ENCODE peak calls at places on chromosomes 4 and X, in six cellular contexts. One of them, this sample, is unnamed.
A peak's percentile ranks its signal among the peaks of the same experiment; 100 is the strongest.

GRCh38 chr4:121696140-121696640 is 590 bp downstream of the ANXA5 start:
- DNase-seq in astrocyte: peak; percentile 79
- DNase-seq in nephron progenitor cell: peak; percentile 45
- DNase-seq in body of pancreas: peak; percentile 75
- DNase-seq in fibroblast of pulmonary artery: peak; percentile 87
- DNase-seq in GM13976: peak; percentile 33
- DNase-seq in this sample: no peak

GRCh38 chr4:20433101-20433705 is 181.5 kb downstream of the SLIT2 start:
- DNase-seq in fibroblast of pulmonary artery: no peak
- DNase-seq in body of pancreas: no peak
- DNase-seq in nephron progenitor cell: no peak
- DNase-seq in GM13976: no peak
- DNase-seq in astrocyte: no peak
- DNase-seq in this sample: no peak

GRCh38 chr4:1578968-1579833 is 104.9 kb downstream of the FAM53A start:
- DNase-seq in nephron progenitor cell: peak; percentile 80
- DNase-seq in fibroblast of pulmonary artery: peak; percentile 77
- DNase-seq in body of pancreas: peak; percentile 66
- DNase-seq in GM13976: peak; percentile 86
- DNase-seq in astrocyte: peak; percentile 23
- DNase-seq in this sample: peak; percentile 91

GRCh38 chr4:139913398-139913990 is 240.5 kb downstream of the MAML3 start:
- DNase-seq in nephron progenitor cell: no peak
- DNase-seq in GM13976: no peak
- DNase-seq in body of pancreas: peak; percentile 27
- DNase-seq in fibroblast of pulmonary artery: peak; percentile 69
- DNase-seq in astrocyte: peak; percentile 36
- DNase-seq in this sample: no peak

GRCh38 chr4:19473569-19473968 is 778.1 kb upstream of the SLIT2 start:
- DNase-seq in astrocyte: no peak
- DNase-seq in fibroblast of pulmonary artery: peak; percentile 33
- DNase-seq in body of pancreas: no peak
- DNase-seq in GM13976: no peak
- DNase-seq in nephron progenitor cell: no peak
- DNase-seq in this sample: no peak

GRCh38 chr4:164790249-164790648 is 36.3 kb downstream of the SMIM31 start:
- DNase-seq in astrocyte: no peak
- DNase-seq in nephron progenitor cell: no peak
- DNase-seq in fibroblast of pulmonary artery: no peak
- DNase-seq in GM13976: no peak
- DNase-seq in body of pancreas: no peak
- DNase-seq in this sample: no peak

GRCh38 chrX:136691028-136691809 is 43.3 kb downstream of the CD40LG start:
- DNase-seq in body of pancreas: no peak
- DNase-seq in fibroblast of pulmonary artery: no peak
- DNase-seq in nephron progenitor cell: no peak
- DNase-seq in GM13976: no peak
- DNase-seq in astrocyte: peak; percentile 45
- DNase-seq in this sample: no peak

GRCh38 chr4:39712819-39713607 is 15.1 kb downstream of the UBE2K start:
- DNase-seq in fibroblast of pulmonary artery: no peak
- DNase-seq in body of pancreas: no peak
- DNase-seq in nephron progenitor cell: no peak
- DNase-seq in GM13976: no peak
- DNase-seq in astrocyte: no peak
- DNase-seq in this sample: no peak

GRCh38 chr4:22607382-22607781 is 85.4 kb upstream of the GBA3 start:
- DNase-seq in GM13976: no peak
- DNase-seq in astrocyte: peak; percentile 18
- DNase-seq in body of pancreas: peak; percentile 73
- DNase-seq in fibroblast of pulmonary artery: peak; percentile 47
- DNase-seq in nephron progenitor cell: peak; percentile 28
- DNase-seq in this sample: no peak

GRCh38 chrX:44344194-44344593 is 722 bp upstream of the EFHC2 start:
- DNase-seq in fibroblast of pulmonary artery: no peak
- DNase-seq in body of pancreas: no peak
- DNase-seq in astrocyte: no peak
- DNase-seq in GM13976: peak; percentile 13
- DNase-seq in nephron progenitor cell: no peak
- DNase-seq in this sample: no peak

GRCh38 chr4:103934178-103934789 is 214.5 kb upstream of the TACR3 start:
- DNase-seq in body of pancreas: peak; percentile 34
- DNase-seq in astrocyte: peak; percentile 11
- DNase-seq in fibroblast of pulmonary artery: peak; percentile 61
- DNase-seq in GM13976: peak; percentile 63
- DNase-seq in nephron progenitor cell: peak; percentile 40
- DNase-seq in this sample: no peak

GRCh38 chr4:159577241-159577640 is 474.4 kb downstream of the RAPGEF2 start:
- DNase-seq in astrocyte: no peak
- DNase-seq in nephron progenitor cell: no peak
- DNase-seq in GM13976: no peak
- DNase-seq in fibroblast of pulmonary artery: no peak
- DNase-seq in body of pancreas: no peak
- DNase-seq in this sample: no peak

GRCh38 chr4:151484396-151485102 is 75.6 kb downstream of the FHIP1A start:
- DNase-seq in nephron progenitor cell: no peak
- DNase-seq in body of pancreas: no peak
- DNase-seq in astrocyte: peak; percentile 91
- DNase-seq in GM13976: no peak
- DNase-seq in fibroblast of pulmonary artery: peak; percentile 69
- DNase-seq in this sample: no peak

GRCh38 chr4:13980317-13980716 is 352.8 kb upstream of the BOD1L1 start:
- DNase-seq in nephron progenitor cell: no peak
- DNase-seq in astrocyte: peak; percentile 98
- DNase-seq in fibroblast of pulmonary artery: peak; percentile 71
- DNase-seq in GM13976: no peak
- DNase-seq in body of pancreas: no peak
- DNase-seq in this sample: no peak

GRCh38 chr4:142416121-142416520 is 430.0 kb downstream of the INPP4B start:
- DNase-seq in nephron progenitor cell: no peak
- DNase-seq in fibroblast of pulmonary artery: peak; percentile 64
- DNase-seq in GM13976: no peak
- DNase-seq in body of pancreas: no peak
- DNase-seq in astrocyte: peak; percentile 88
- DNase-seq in this sample: no peak

GRCh38 chr4:65033899-65034298 is 624.6 kb upstream of the TECRL start:
- DNase-seq in body of pancreas: no peak
- DNase-seq in GM13976: no peak
- DNase-seq in nephron progenitor cell: no peak
- DNase-seq in fibroblast of pulmonary artery: peak; percentile 18
- DNase-seq in astrocyte: peak; percentile 5
- DNase-seq in this sample: no peak

GRCh38 chrX:46929439-46930018 is 17.3 kb downstream of the JADE3 start:
- DNase-seq in nephron progenitor cell: no peak
- DNase-seq in body of pancreas: no peak
- DNase-seq in astrocyte: peak; percentile 46
- DNase-seq in GM13976: no peak
- DNase-seq in fibroblast of pulmonary artery: peak; percentile 29
- DNase-seq in this sample: no peak

GRCh38 chr4:6377626-6378492 is 94.6 kb downstream of the PPP2R2C start:
- DNase-seq in nephron progenitor cell: no peak
- DNase-seq in body of pancreas: no peak
- DNase-seq in fibroblast of pulmonary artery: no peak
- DNase-seq in GM13976: no peak
- DNase-seq in astrocyte: no peak
- DNase-seq in this sample: peak; percentile 73

GRCh38 chr4:184385705-184386141 is 88.6 kb downstream of the IRF2 start:
- DNase-seq in GM13976: no peak
- DNase-seq in astrocyte: no peak
- DNase-seq in nephron progenitor cell: no peak
- DNase-seq in fibroblast of pulmonary artery: peak; percentile 39
- DNase-seq in body of pancreas: no peak
- DNase-seq in this sample: no peak

GRCh38 chr4:159105761-159106243 is 2.9 kb downstream of the RAPGEF2 start:
- DNase-seq in body of pancreas: no peak
- DNase-seq in GM13976: peak; percentile 63
- DNase-seq in fibroblast of pulmonary artery: peak; percentile 43
- DNase-seq in astrocyte: peak; percentile 93
- DNase-seq in nephron progenitor cell: peak; percentile 1
- DNase-seq in this sample: no peak

GRCh38 chrX:45715787-45716186 is 515.1 kb upstream of the DIPK2B start:
- DNase-seq in astrocyte: peak; percentile 60
- DNase-seq in fibroblast of pulmonary artery: no peak
- DNase-seq in body of pancreas: no peak
- DNase-seq in GM13976: no peak
- DNase-seq in nephron progenitor cell: no peak
- DNase-seq in this sample: no peak

GRCh38 chr4:111991163-111991562 is 154.1 kb upstream of the FAM241A start:
- DNase-seq in astrocyte: no peak
- DNase-seq in GM13976: peak; percentile 17
- DNase-seq in nephron progenitor cell: no peak
- DNase-seq in fibroblast of pulmonary artery: no peak
- DNase-seq in body of pancreas: no peak
- DNase-seq in this sample: no peak

GRCh38 chr4:11628093-11628725 is 199.5 kb upstream of the HS3ST1 start:
- DNase-seq in nephron progenitor cell: no peak
- DNase-seq in astrocyte: peak; percentile 39
- DNase-seq in GM13976: no peak
- DNase-seq in fibroblast of pulmonary artery: peak; percentile 36
- DNase-seq in body of pancreas: no peak
- DNase-seq in this sample: no peak

GRCh38 chrX:46693149-46693548 is 65.8 kb downstream of the SLC9A7 start:
- DNase-seq in astrocyte: no peak
- DNase-seq in body of pancreas: no peak
- DNase-seq in fibroblast of pulmonary artery: no peak
- DNase-seq in nephron progenitor cell: no peak
- DNase-seq in GM13976: no peak
- DNase-seq in this sample: no peak

GRCh38 chrX:101686574-101686973 is 26.9 kb upstream of the ARMCX2 start:
- DNase-seq in fibroblast of pulmonary artery: no peak
- DNase-seq in astrocyte: no peak
- DNase-seq in GM13976: no peak
- DNase-seq in nephron progenitor cell: no peak
- DNase-seq in body of pancreas: no peak
- DNase-seq in this sample: no peak

GRCh38 chr4:47939456-47939855 is 25.1 kb upstream of the NFXL1 start:
- DNase-seq in GM13976: no peak
- DNase-seq in astrocyte: no peak
- DNase-seq in fibroblast of pulmonary artery: no peak
- DNase-seq in nephron progenitor cell: no peak
- DNase-seq in body of pancreas: no peak
- DNase-seq in this sample: no peak

GRCh38 chr4:74874785-74875367 is 58.0 kb upstream of the PARM1 start:
- DNase-seq in astrocyte: peak; percentile 64
- DNase-seq in fibroblast of pulmonary artery: peak; percentile 89
- DNase-seq in GM13976: peak; percentile 32
- DNase-seq in nephron progenitor cell: peak; percentile 38
- DNase-seq in body of pancreas: peak; percentile 43
- DNase-seq in this sample: no peak

DNA sequence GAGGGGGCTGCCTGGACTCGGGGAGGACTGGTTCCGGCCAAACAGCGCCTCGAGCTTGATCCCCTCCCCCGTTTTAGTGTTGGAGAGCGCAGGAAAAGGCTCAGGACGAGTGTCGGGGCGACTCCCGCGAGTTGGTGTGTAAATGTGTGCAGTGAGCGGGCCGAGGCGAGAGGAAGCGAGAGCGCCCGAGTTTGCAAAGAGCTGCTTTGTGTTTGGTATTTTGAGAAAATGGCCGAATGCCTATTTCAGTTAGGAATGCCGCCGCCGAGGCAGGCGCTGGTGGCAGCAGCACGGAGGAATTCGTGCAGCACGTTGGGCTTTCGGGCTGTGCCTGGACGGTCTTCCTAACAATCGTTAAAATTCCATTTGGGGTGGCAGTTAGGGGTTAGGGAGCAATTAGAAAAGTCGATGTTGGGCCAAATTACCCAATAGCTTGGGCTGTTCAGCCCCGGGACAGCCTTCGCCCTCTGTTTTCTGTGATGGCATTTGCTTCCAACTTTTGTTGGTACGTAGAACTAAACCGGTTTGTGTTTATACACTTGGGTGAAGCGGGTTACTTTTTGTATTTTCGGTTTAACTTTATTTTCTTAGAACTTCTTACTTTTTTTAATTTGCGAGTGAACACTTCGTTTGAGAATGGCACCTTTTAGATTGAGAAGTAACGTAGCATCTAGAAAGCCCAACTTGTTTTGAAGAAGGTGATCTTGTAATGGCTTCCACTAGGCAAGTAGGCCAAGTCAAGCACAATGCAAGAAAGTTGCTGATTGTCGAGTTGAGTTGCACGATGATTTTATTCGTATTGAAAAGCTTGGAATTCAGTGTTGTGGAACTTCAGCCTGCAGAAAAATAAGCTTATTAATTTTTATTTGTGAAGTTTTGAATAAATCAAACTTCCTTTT is 1.6 kb downstream of the REST start:
- DNase-seq in nephron progenitor cell: peak; percentile 60
- DNase-seq in astrocyte: peak; percentile 48
- DNase-seq in fibroblast of pulmonary artery: peak; percentile 60
- DNase-seq in body of pancreas: peak; percentile 32
- DNase-seq in GM13976: peak; percentile 67
- DNase-seq in this sample: no peak
- TF ChIP-seq CTCF in nephron progenitor cell: no peak
- TF ChIP-seq CTCF in astrocyte: no peak
- TF ChIP-seq CTCF in fibroblast of pulmonary artery: no peak
- TF ChIP-seq CTCF in body of pancreas: no peak
- TF ChIP-seq CTCF in GM13976: no peak
- TF ChIP-seq CTCF in this sample: no peak

GRCh38 chr4:90950385-90950841 is 823.2 kb downstream of the CCSER1 start:
- DNase-seq in astrocyte: no peak
- DNase-seq in body of pancreas: no peak
- DNase-seq in GM13976: no peak
- DNase-seq in fibroblast of pulmonary artery: peak; percentile 13
- DNase-seq in nephron progenitor cell: no peak
- DNase-seq in this sample: no peak

GRCh38 chr4:90951037-90951436 is 823.8 kb downstream of the CCSER1 start:
- DNase-seq in nephron progenitor cell: no peak
- DNase-seq in body of pancreas: peak; percentile 39
- DNase-seq in fibroblast of pulmonary artery: peak; percentile 80
- DNase-seq in GM13976: no peak
- DNase-seq in astrocyte: peak; percentile 84
- DNase-seq in this sample: no peak
- TF ChIP-seq CTCF in nephron progenitor cell: no peak
- TF ChIP-seq CTCF in body of pancreas: no peak
- TF ChIP-seq CTCF in fibroblast of pulmonary artery: no peak
- TF ChIP-seq CTCF in GM13976: no peak
- TF ChIP-seq CTCF in astrocyte: no peak
- TF ChIP-seq CTCF in this sample: no peak

GRCh38 chr4:137299281-137299680 is 233.0 kb downstream of the PCDH18 start:
- DNase-seq in fibroblast of pulmonary artery: no peak
- DNase-seq in body of pancreas: no peak
- DNase-seq in GM13976: no peak
- DNase-seq in astrocyte: no peak
- DNase-seq in nephron progenitor cell: no peak
- DNase-seq in this sample: no peak
- TF ChIP-seq CTCF in fibroblast of pulmonary artery: no peak
- TF ChIP-seq CTCF in body of pancreas: no peak
- TF ChIP-seq CTCF in GM13976: no peak
- TF ChIP-seq CTCF in astrocyte: no peak
- TF ChIP-seq CTCF in nephron progenitor cell: no peak
- TF ChIP-seq CTCF in this sample: no peak

DNA sequence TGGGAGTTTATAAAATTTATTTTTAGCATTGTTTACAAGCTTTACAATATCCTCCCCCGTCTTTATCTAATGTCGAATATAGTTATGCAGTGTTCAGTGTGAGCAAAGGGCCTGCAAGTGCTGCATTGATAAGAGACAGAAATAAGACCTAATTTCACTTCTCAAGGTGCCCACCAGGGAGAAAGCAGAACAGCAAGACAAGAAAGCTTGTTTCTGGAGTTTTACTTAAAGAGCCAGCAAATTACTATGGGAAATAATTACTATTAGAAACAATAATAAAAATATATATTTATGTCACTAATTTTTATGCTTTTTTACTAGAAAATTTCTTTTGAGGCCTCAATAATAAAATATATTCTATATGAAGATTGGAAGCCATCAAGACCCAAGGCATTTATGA is 2677.7 kb downstream of the ARAP2 start:
- DNase-seq in GM13976: no peak
- DNase-seq in astrocyte: no peak
- DNase-seq in nephron progenitor cell: no peak
- DNase-seq in fibroblast of pulmonary artery: no peak
- DNase-seq in body of pancreas: no peak
- DNase-seq in this sample: no peak
- TF ChIP-seq CTCF in GM13976: no peak
- TF ChIP-seq CTCF in astrocyte: no peak
- TF ChIP-seq CTCF in nephron progenitor cell: no peak
- TF ChIP-seq CTCF in fibroblast of pulmonary artery: no peak
- TF ChIP-seq CTCF in body of pancreas: no peak
- TF ChIP-seq CTCF in this sample: no peak